ENCODE peak calls at places on chromosomes 7 and 10, in nine cellular contexts. One of them, this sample, is unnamed.

GRCh38 chr10:113529575-113529974 is 23.3 kb upstream of the HABP2 start:
- DNase-seq in esophagus muscularis mucosa: no peak
- DNase-seq in spleen: no peak
- DNase-seq in heart left ventricle: no peak
- DNase-seq in body of pancreas: no peak
- DNase-seq in GM12892: no peak
- DNase-seq in thyroid gland: no peak
- DNase-seq in ovary: no peak
- DNase-seq in prostate gland: no peak
- DNase-seq in this sample: no peak

GRCh38 chr7:2068693-2069471 is 163.9 kb downstream of the MAD1L1 start:
- DNase-seq in thyroid gland: no peak
- DNase-seq in spleen: no peak
- DNase-seq in heart left ventricle: no peak
- DNase-seq in prostate gland: no peak
- DNase-seq in ovary: no peak
- DNase-seq in GM12892: no peak
- DNase-seq in body of pancreas: no peak
- DNase-seq in esophagus muscularis mucosa: no peak
- DNase-seq in this sample: no peak

GRCh38 chr7:52959878-52960660 is 75.4 kb upstream of the POM121L12 start:
- DNase-seq in ovary: no peak
- DNase-seq in spleen: no peak
- DNase-seq in esophagus muscularis mucosa: no peak
- DNase-seq in thyroid gland: no peak
- DNase-seq in body of pancreas: no peak
- DNase-seq in prostate gland: no peak
- DNase-seq in GM12892: no peak
- DNase-seq in heart left ventricle: no peak
- DNase-seq in this sample: no peak

GRCh38 chr7:96114190-96114589 is 207.7 kb downstream of the SLC25A13 start:
- DNase-seq in ovary: no peak
- DNase-seq in prostate gland: no peak
- DNase-seq in spleen: no peak
- DNase-seq in esophagus muscularis mucosa: no peak
- DNase-seq in thyroid gland: no peak
- DNase-seq in GM12892: no peak
- DNase-seq in heart left ventricle: no peak
- DNase-seq in body of pancreas: no peak
- DNase-seq in this sample: no peak

GRCh38 chr7:75663302-75663907 is 75.3 kb downstream of the HIP1 start:
- DNase-seq in ovary: no peak
- DNase-seq in esophagus muscularis mucosa: no peak
- DNase-seq in thyroid gland: no peak
- DNase-seq in spleen: peak; percentile 52
- DNase-seq in body of pancreas: no peak
- DNase-seq in GM12892: no peak
- DNase-seq in prostate gland: no peak
- DNase-seq in heart left ventricle: no peak
- DNase-seq in this sample: no peak

GRCh38 chr10:98376485-98376884 is 38.5 kb downstream of the PYROXD2 start:
- DNase-seq in ovary: no peak
- DNase-seq in esophagus muscularis mucosa: no peak
- DNase-seq in thyroid gland: peak; percentile 32
- DNase-seq in spleen: no peak
- DNase-seq in prostate gland: no peak
- DNase-seq in heart left ventricle: no peak
- DNase-seq in body of pancreas: no peak
- DNase-seq in GM12892: no peak
- DNase-seq in this sample: no peak

GRCh38 chr10:5071411-5072198 is 22.6 kb upstream of the AKR1C3 start:
- DNase-seq in prostate gland: peak; percentile 44
- DNase-seq in thyroid gland: peak; percentile 87
- DNase-seq in heart left ventricle: peak; percentile 87
- DNase-seq in esophagus muscularis mucosa: no peak
- DNase-seq in ovary: peak; percentile 84
- DNase-seq in GM12892: no peak
- DNase-seq in spleen: no peak
- DNase-seq in body of pancreas: peak; percentile 84
- DNase-seq in this sample: no peak

GRCh38 chr10:60576130-60577069 is 186.7 kb upstream of the ANK3 start:
- DNase-seq in prostate gland: no peak
- DNase-seq in thyroid gland: peak; percentile 13
- DNase-seq in body of pancreas: no peak
- DNase-seq in heart left ventricle: no peak
- DNase-seq in GM12892: no peak
- DNase-seq in esophagus muscularis mucosa: no peak
- DNase-seq in ovary: no peak
- DNase-seq in spleen: no peak
- DNase-seq in this sample: no peak

GRCh38 chr7:155542276-155542675 is 4.1 kb downstream of the CNPY1 start:
- DNase-seq in GM12892: no peak
- DNase-seq in esophagus muscularis mucosa: no peak
- DNase-seq in ovary: no peak
- DNase-seq in heart left ventricle: no peak
- DNase-seq in body of pancreas: no peak
- DNase-seq in prostate gland: no peak
- DNase-seq in spleen: no peak
- DNase-seq in thyroid gland: no peak
- DNase-seq in this sample: no peak

GRCh38 chr10:31288001-31288400 is 31.0 kb upstream of the ZEB1 start:
- DNase-seq in esophagus muscularis mucosa: no peak
- DNase-seq in heart left ventricle: no peak
- DNase-seq in ovary: no peak
- DNase-seq in body of pancreas: no peak
- DNase-seq in thyroid gland: peak; percentile 5
- DNase-seq in GM12892: no peak
- DNase-seq in spleen: no peak
- DNase-seq in prostate gland: no peak
- DNase-seq in this sample: no peak

GRCh38 chr10:49552277-49552676 is 13.4 kb upstream of the ERCC6 start:
- DNase-seq in prostate gland: no peak
- DNase-seq in heart left ventricle: no peak
- DNase-seq in esophagus muscularis mucosa: no peak
- DNase-seq in spleen: no peak
- DNase-seq in body of pancreas: no peak
- DNase-seq in ovary: no peak
- DNase-seq in GM12892: no peak
- DNase-seq in thyroid gland: no peak
- DNase-seq in this sample: no peak

GRCh38 chr7:58087536-58088190 is 637.7 kb downstream of the ZNF716 start:
- DNase-seq in thyroid gland: no peak
- DNase-seq in GM12892: no peak
- DNase-seq in prostate gland: no peak
- DNase-seq in spleen: peak; percentile 59
- DNase-seq in ovary: no peak
- DNase-seq in heart left ventricle: no peak
- DNase-seq in body of pancreas: no peak
- DNase-seq in esophagus muscularis mucosa: no peak
- DNase-seq in this sample: no peak

GRCh38 chr10:80464557-80465466 is 10.7 kb downstream of the TSPAN14 start:
- DNase-seq in spleen: peak; percentile 80
- DNase-seq in thyroid gland: peak; percentile 92
- DNase-seq in esophagus muscularis mucosa: no peak
- DNase-seq in ovary: peak; percentile 69
- DNase-seq in GM12892: no peak
- DNase-seq in heart left ventricle: peak; percentile 59
- DNase-seq in body of pancreas: peak; percentile 71
- DNase-seq in prostate gland: no peak
- DNase-seq in this sample: no peak

DNA sequence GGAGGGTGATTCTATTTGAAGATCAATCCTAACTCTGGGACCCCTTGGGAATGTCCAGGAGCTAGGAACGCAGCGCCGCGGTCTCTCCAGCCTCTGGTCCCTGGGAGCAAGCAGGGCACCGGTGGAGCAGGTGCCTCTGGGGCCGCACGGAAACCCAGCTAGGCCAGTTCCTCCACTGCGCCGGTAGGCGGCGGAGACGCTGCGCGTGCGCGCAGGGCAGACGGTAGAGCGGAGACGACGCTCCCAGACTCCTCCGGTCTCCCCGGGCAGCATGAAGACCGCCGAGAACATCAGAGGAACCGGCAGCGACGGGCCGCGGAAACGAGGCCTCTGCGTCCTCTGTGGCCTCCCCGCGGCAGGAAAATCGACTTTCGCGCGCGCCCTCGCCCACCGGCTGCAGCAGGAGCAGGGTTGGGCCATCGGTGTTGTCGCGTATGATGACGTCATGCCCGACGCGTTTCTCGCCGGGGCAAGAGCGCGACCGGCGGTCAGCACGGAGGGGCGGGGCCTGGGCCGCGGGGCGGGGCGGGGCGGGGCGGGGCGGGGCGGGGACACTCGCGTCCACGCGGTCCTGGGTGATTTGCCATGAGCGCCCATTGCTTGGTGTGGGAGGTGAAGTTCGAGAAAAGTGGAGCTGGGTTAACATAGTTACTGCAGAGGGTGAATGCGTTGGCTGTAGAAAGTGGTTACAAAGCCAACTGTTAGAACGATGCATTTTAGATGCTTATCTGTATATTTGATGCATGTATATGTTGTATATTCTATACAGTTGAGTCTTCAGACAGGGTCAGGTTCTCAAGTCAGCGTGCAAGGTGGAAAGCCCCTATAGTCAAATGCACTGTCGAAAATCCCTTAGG is at the start of gene PSTK:
- DNase-seq in GM12892: peak; percentile 90
- DNase-seq in body of pancreas: peak; percentile 90
- DNase-seq in esophagus muscularis mucosa: peak; percentile 97
- DNase-seq in heart left ventricle: peak; percentile 91
- DNase-seq in thyroid gland: peak; percentile 88
- DNase-seq in prostate gland: peak; percentile 79
- DNase-seq in spleen: peak; percentile 97
- DNase-seq in ovary: peak; percentile 90
- DNase-seq in this sample: peak; percentile 94
- TF ChIP-seq POLR2A in GM12892: peak; percentile 92
- TF ChIP-seq POLR2A in body of pancreas: peak; percentile 90
- TF ChIP-seq POLR2A in esophagus muscularis mucosa: no peak
- TF ChIP-seq POLR2A in heart left ventricle: peak; percentile 53
- TF ChIP-seq POLR2A in thyroid gland: no peak
- TF ChIP-seq POLR2A in prostate gland: peak; percentile 35
- TF ChIP-seq POLR2A in spleen: no peak
- TF ChIP-seq POLR2A in ovary: peak; percentile 51
- TF ChIP-seq POLR2A in this sample: peak; percentile 33

DNA sequence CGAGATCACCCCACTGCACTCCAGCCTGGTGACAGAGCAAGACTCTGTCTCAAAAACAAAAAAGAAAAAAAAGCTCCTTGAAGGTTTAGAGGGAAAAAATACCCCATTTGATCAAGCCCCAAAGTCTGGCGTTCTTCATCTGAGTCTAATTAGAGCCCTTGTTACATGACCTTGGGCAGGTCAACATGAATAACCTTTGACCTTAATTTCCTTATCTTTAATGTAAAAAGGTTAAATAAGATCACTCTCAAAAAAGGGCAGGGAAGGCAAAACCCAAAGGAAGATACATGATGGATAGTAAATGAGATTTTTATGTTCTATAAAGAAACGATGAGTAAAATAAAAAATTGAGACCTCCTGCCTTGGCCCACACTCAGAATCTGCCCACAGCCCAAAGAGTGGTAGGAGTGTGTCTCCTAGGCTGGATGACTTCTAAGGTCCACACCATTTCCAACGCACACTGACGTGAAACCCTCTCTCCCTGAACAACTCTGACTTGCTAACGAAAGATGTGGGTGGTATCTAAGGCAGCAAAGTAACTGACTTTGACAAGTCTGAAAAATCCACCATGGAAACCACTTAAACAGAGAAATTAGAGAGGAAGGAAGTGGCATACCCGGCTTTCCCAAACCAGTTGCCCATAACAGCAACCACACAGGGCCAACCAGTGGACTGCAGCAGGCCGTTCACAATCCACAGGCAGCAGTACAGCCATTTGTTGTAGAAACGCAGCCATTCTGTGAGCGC is 40.1 kb downstream of the SLC37A3 start:
- DNase-seq in GM12892: no peak
- DNase-seq in body of pancreas: no peak
- DNase-seq in esophagus muscularis mucosa: no peak
- DNase-seq in spleen: no peak
- DNase-seq in ovary: no peak
- DNase-seq in heart left ventricle: no peak
- DNase-seq in thyroid gland: no peak
- DNase-seq in prostate gland: no peak
- DNase-seq in this sample: no peak
- TF ChIP-seq POLR2A in GM12892: no peak
- TF ChIP-seq POLR2A in body of pancreas: no peak
- TF ChIP-seq POLR2A in esophagus muscularis mucosa: no peak
- TF ChIP-seq POLR2A in spleen: no peak
- TF ChIP-seq POLR2A in ovary: no peak
- TF ChIP-seq POLR2A in heart left ventricle: no peak
- TF ChIP-seq POLR2A in thyroid gland: no peak
- TF ChIP-seq POLR2A in prostate gland: no peak
- TF ChIP-seq POLR2A in this sample: no peak

GRCh38 chr10:99920901-99921300 is 88.8 kb downstream of the DNMBP start:
- DNase-seq in thyroid gland: peak; percentile 18
- DNase-seq in spleen: no peak
- DNase-seq in ovary: no peak
- DNase-seq in heart left ventricle: no peak
- DNase-seq in body of pancreas: peak; percentile 53
- DNase-seq in esophagus muscularis mucosa: no peak
- DNase-seq in GM12892: no peak
- DNase-seq in prostate gland: no peak
- DNase-seq in this sample: no peak

GRCh38 chr10:99917963-99918825 is 91.6 kb downstream of the DNMBP start:
- DNase-seq in prostate gland: peak; percentile 22
- DNase-seq in spleen: no peak
- DNase-seq in thyroid gland: peak; percentile 83
- DNase-seq in esophagus muscularis mucosa: no peak
- DNase-seq in body of pancreas: peak; percentile 64
- DNase-seq in ovary: peak; percentile 59
- DNase-seq in GM12892: no peak
- DNase-seq in heart left ventricle: peak; percentile 28
- DNase-seq in this sample: no peak

GRCh38 chr10:99916776-99917175 is 93.0 kb downstream of the DNMBP start:
- DNase-seq in ovary: no peak
- DNase-seq in thyroid gland: peak; percentile 75
- DNase-seq in esophagus muscularis mucosa: no peak
- DNase-seq in body of pancreas: no peak
- DNase-seq in spleen: no peak
- DNase-seq in GM12892: no peak
- DNase-seq in heart left ventricle: no peak
- DNase-seq in prostate gland: no peak
- DNase-seq in this sample: no peak

GRCh38 chr10:99921948-99922347 is 87.8 kb downstream of the DNMBP start:
- DNase-seq in heart left ventricle: no peak
- DNase-seq in prostate gland: no peak
- DNase-seq in thyroid gland: no peak
- DNase-seq in esophagus muscularis mucosa: no peak
- DNase-seq in body of pancreas: no peak
- DNase-seq in ovary: no peak
- DNase-seq in spleen: no peak
- DNase-seq in GM12892: no peak
- DNase-seq in this sample: peak; percentile 71

GRCh38 chr10:99920486-99920885 is 89.3 kb downstream of the DNMBP start:
- DNase-seq in heart left ventricle: no peak
- DNase-seq in thyroid gland: no peak
- DNase-seq in ovary: no peak
- DNase-seq in GM12892: no peak
- DNase-seq in spleen: no peak
- DNase-seq in esophagus muscularis mucosa: no peak
- DNase-seq in prostate gland: no peak
- DNase-seq in body of pancreas: peak; percentile 69
- DNase-seq in this sample: no peak
- TF ChIP-seq POLR2A in heart left ventricle: no peak
- TF ChIP-seq POLR2A in thyroid gland: no peak
- TF ChIP-seq POLR2A in ovary: no peak
- TF ChIP-seq POLR2A in GM12892: no peak
- TF ChIP-seq POLR2A in spleen: no peak
- TF ChIP-seq POLR2A in esophagus muscularis mucosa: no peak
- TF ChIP-seq POLR2A in prostate gland: no peak
- TF ChIP-seq POLR2A in body of pancreas: peak; percentile 66
- TF ChIP-seq POLR2A in this sample: no peak

GRCh38 chr7:151148319-151149259 is 18.9 kb downstream of the GBX1 start:
- DNase-seq in ovary: no peak
- DNase-seq in heart left ventricle: no peak
- DNase-seq in body of pancreas: no peak
- DNase-seq in esophagus muscularis mucosa: no peak
- DNase-seq in prostate gland: no peak
- DNase-seq in spleen: no peak
- DNase-seq in GM12892: no peak
- DNase-seq in thyroid gland: no peak
- DNase-seq in this sample: no peak
- TF ChIP-seq POLR2A in ovary: no peak
- TF ChIP-seq POLR2A in heart left ventricle: no peak
- TF ChIP-seq POLR2A in body of pancreas: no peak
- TF ChIP-seq POLR2A in esophagus muscularis mucosa: no peak
- TF ChIP-seq POLR2A in prostate gland: no peak
- TF ChIP-seq POLR2A in spleen: no peak
- TF ChIP-seq POLR2A in GM12892: no peak
- TF ChIP-seq POLR2A in thyroid gland: no peak
- TF ChIP-seq POLR2A in this sample: no peak